ENCODE peak calls at places on chromosomes 1 and 21, in five cellular contexts. Z is type B pancreatic cell, H is lung, V is lower leg skin, W is mammary epithelial cell. N is an unnamed sample.

GRCh38 chr1:85599076-85599491 is 18.5 kb downstream of the CCN1 start:
- DNase-seq in Z (no peak), H (no peak), V (no peak), W (no peak), N (no peak)

GRCh38 chr1:43137445-43138052 is 34.5 kb downstream of the EBNA1BP2 start:
- DNase-seq in Z (no peak), H (no peak), V (no peak), W (no peak), N (no peak)

GRCh38 chr1:216222302-216222701 is 200.9 kb downstream of the USH2A start:
- DNase-seq in Z (no peak), H (no peak), V (no peak), W (no peak), N (no peak)

GRCh38 chr1:237386362-237387143 is 344.6 kb downstream of the RYR2 start:
- DNase-seq in Z (no peak), H (no peak), V (no peak), W (no peak), N (no peak)

GRCh38 chr1:234934611-234935033 is 194.0 kb downstream of the TOMM20 start:
- DNase-seq in Z (no peak), H (no peak), V (no peak), W (peak; percentile 33), N (no peak)

GRCh38 chr1:149927056-149927534 is 508 bp downstream of the SF3B4 start:
- DNase-seq in Z (no peak), H (no peak), V (no peak), W (peak; percentile 11), N (no peak)

GRCh38 chr1:38852780-38853179 is 6.8 kb downstream of the RRAGC start:
- DNase-seq in Z (no peak), H (no peak), V (no peak), W (no peak), N (no peak)

GRCh38 chr1:109466440-109467300 is at the start of gene SYPL2:
- DNase-seq in Z (no peak), H (no peak), V (no peak), W (no peak), N (peak; percentile 85)

GRCh38 chr1:185767721-185768120 is 33.5 kb downstream of the HMCN1 start:
- DNase-seq in Z (no peak), H (no peak), V (no peak), W (no peak), N (no peak)

GRCh38 chr1:10717296-10718082 is 79.0 kb downstream of the CASZ1 start:
- DNase-seq in Z (no peak), H (no peak), V (no peak), W (no peak), N (no peak)

GRCh38 chr1:223486366-223486765 is 93.2 kb downstream of the CCDC185 start:
- DNase-seq in Z (no peak), H (no peak), V (no peak), W (no peak), N (no peak)

GRCh38 chr1:165395522-165396300 is 39.2 kb upstream of the LMX1A start:
- DNase-seq in Z (no peak), H (no peak), V (no peak), W (peak; percentile 17), N (no peak)

GRCh38 chr1:169968174-169968573 is 74.5 kb upstream of the SCYL3 start:
- DNase-seq in Z (no peak), H (no peak), V (no peak), W (no peak), N (no peak)

GRCh38 chr1:25566730-25567341 is 23.4 kb downstream of the LDLRAP1 start:
- DNase-seq in Z (no peak), H (no peak), V (no peak), W (no peak), N (no peak)

GRCh38 chr1:241639040-241639652 is 1.0 kb downstream of the CHML start:
- DNase-seq in Z (no peak), H (peak; percentile 35), V (no peak), W (peak; percentile 27), N (no peak)

GRCh38 chr1:30477588-30477987 is 245.8 kb downstream of the MATN1 start:
- DNase-seq in Z (peak; percentile 39), H (no peak), V (no peak), W (no peak), N (peak; percentile 68)

GRCh38 chr1:33502726-33503125 is 30.3 kb downstream of the ZSCAN20 start:
- DNase-seq in Z (no peak), H (no peak), V (no peak), W (peak; percentile 58), N (no peak)

GRCh38 chr1:24390924-24391782 is 22.4 kb downstream of the STPG1 start:
- DNase-seq in Z (peak; percentile 80), H (peak; percentile 75), V (peak; percentile 80), W (peak; percentile 71), N (peak; percentile 89)

GRCh38 chr1:115364776-115365155 is 26.7 kb upstream of the NGF start:
- DNase-seq in Z (no peak), H (no peak), V (no peak), W (no peak), N (no peak)

GRCh38 chr1:18128298-18128697 is 20.7 kb downstream of the IGSF21 start:
- DNase-seq in Z (no peak), H (no peak), V (no peak), W (no peak), N (no peak)

GRCh38 chr1:155893389-155894142 is 17.6 kb downstream of the RIT1 start:
- DNase-seq in Z (no peak), H (no peak), V (peak; percentile 30), W (peak; percentile 75), N (no peak)

GRCh38 chr1:164771568-164772350 is 212.8 kb downstream of the PBX1 start:
- DNase-seq in Z (no peak), H (no peak), V (no peak), W (peak; percentile 69), N (no peak)

GRCh38 chr21:36657999-36658398 is 40.9 kb upstream of the SIM2 start:
- DNase-seq in Z (no peak), H (no peak), V (no peak), W (no peak), N (no peak)

GRCh38 chr1:6121021-6121421 is 59.1 kb downstream of the CHD5 start:
- DNase-seq in Z (no peak), H (no peak), V (no peak), W (no peak), N (no peak)

DNA sequence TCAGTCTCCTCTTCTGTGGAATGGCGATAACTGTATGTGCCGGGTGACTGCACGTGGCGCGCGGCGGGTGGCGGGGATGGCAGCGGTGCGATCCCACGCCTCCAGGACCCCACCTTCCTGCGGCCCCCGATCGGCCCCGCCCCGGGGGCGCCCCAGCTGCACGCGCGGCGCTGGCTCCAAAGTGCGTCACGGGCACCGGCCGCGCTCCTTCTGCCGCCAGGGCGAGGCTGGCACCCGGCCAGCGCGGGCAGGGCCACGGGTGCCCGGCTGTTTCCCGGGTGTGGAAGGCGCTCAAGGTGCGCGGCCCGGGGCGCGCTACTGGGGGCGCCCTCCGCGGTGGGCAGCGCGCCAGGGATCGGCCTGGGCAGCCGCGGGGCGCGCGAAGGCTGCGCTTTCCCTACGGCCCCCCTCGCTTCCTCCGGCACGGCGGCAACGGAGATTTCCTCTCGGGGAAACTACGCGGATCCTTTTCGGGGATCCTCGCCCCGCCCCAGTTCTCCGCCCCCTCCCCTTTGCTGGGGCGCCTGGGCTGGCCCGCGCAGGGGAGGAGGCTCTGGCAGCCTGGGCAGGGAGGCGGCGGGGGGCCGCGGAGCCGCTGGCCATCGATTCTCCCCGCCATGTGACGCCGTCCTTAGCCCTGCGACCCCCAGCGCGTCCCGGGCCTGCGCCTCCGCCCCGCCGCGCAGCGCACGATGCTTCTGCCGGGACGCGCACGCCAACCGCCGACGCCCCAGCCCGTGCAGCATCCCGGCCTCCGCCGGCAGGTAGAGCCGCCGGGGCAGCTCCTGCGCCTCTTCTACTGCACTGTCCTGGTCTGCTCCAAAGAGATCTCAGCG is at the start of gene EVA1C:
- DNase-seq in Z (no peak), H (peak; percentile 68), V (peak; percentile 56), W (peak; percentile 69), N (no peak)
- TF ChIP-seq CTCF in Z (no peak), H (no peak), V (no peak), W (peak; percentile 20), N (peak; percentile 14)

GRCh38 chr1:209376774-209377173 is 206.7 kb upstream of the CAMK1G start:
- DNase-seq in Z (no peak), H (no peak), V (no peak), W (no peak), N (no peak)

GRCh38 chr1:209380396-209380795 is 203.1 kb upstream of the CAMK1G start:
- DNase-seq in Z (no peak), H (no peak), V (no peak), W (no peak), N (no peak)

GRCh38 chr1:209377995-209378394 is 205.5 kb upstream of the CAMK1G start:
- DNase-seq in Z (no peak), H (no peak), V (no peak), W (no peak), N (no peak)

GRCh38 chr1:209375097-209375496 is 208.4 kb upstream of the CAMK1G start:
- DNase-seq in Z (no peak), H (no peak), V (no peak), W (no peak), N (no peak)

DNA sequence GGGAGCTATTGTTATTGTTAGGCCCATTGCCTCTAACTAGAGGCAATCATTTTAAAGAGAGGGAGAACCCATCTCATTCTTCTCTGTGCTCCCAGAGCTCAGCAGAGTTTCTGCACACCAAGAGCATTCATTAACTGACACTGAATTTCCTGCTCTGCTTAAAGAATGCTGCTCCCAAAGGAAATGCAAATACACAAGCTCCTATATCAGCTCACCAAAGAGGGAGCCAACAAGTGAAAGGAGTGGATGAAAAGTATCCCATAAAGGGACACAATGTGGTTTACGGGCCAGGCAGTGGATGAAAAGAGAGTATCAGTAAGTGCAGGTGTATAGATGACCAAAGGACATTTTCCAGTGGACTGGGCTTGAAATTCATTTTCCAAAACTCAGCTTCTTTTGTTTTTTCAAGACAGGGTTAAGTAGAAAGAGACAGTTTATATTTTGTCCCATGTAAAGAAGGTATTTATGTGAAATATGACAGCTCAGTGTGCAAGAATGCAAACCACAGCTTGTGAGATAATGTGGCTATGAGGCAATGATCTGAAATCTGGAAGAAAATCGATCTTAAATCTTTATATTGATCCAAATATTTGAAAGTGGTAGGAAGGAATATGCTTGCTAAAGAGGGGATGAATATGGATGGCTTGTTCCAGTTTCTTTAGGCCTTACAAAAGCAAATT is 207.7 kb upstream of the CAMK1G start:
- DNase-seq in Z (no peak), H (no peak), V (no peak), W (peak; percentile 42), N (no peak)
- TF ChIP-seq CTCF in Z (no peak), H (no peak), V (no peak), W (no peak), N (no peak)

GRCh38 chr21:45857761-45858160 is 123.8 kb upstream of the COL6A1 start:
- DNase-seq in Z (peak; percentile 60), H (no peak), V (no peak), W (no peak), N (no peak)

GRCh38 chr21:45859762-45860357 is 121.7 kb upstream of the COL6A1 start:
- DNase-seq in Z (no peak), H (no peak), V (no peak), W (no peak), N (peak; percentile 53)

GRCh38 chr21:45859041-45859761 is 122.4 kb upstream of the COL6A1 start:
- DNase-seq in Z (no peak), H (no peak), V (no peak), W (no peak), N (peak; percentile 54)

GRCh38 chr21:45856940-45857339 is 124.6 kb upstream of the COL6A1 start:
- DNase-seq in Z (no peak), H (no peak), V (no peak), W (no peak), N (no peak)

GRCh38 chr21:45858180-45858579 is 123.4 kb upstream of the COL6A1 start:
- DNase-seq in Z (peak; percentile 25), H (no peak), V (no peak), W (no peak), N (no peak)
- TF ChIP-seq CTCF in Z (no peak), H (no peak), V (no peak), W (no peak), N (no peak)

GRCh38 chr1:68442822-68443556 is 6.8 kb downstream of the RPE65 start:
- DNase-seq in Z (no peak), H (no peak), V (peak; percentile 29), W (peak; percentile 81), N (no peak)
- TF ChIP-seq CTCF in Z (peak; percentile 75), H (no peak), V (no peak), W (peak; percentile 76), N (peak; percentile 65)